ENCODE peak calls at places on chromosomes 1 and 21, in four cellular contexts. D, N, R and Y are unnamed samples. For H3K9me3, the result is how much of the 10 kb centered on the place peaks cover.

GRCh38 chr1:92739669-92740524 is 45.0 kb downstream of the EVI5 start:
- DNase-seq in D (no peak), N (no peak), R (no peak), Y (no peak)

GRCh38 chr1:14780271-14780670 is 181.8 kb downstream of the KAZN start:
- DNase-seq in D (no peak), N (no peak), R (no peak), Y (no peak)

GRCh38 chr1:209601809-209602657 is 18.5 kb downstream of the CAMK1G start:
- DNase-seq in D (peak), N (peak), R (no peak), Y (no peak)

GRCh38 chr1:91078859-91079258 is 57.0 kb upstream of the ZNF644 start:
- DNase-seq in D (no peak), N (no peak), R (no peak), Y (no peak)

GRCh38 chr1:170836146-170836545 is 99.2 kb upstream of the MROH9 start:
- DNase-seq in D (no peak), N (no peak), R (no peak), Y (no peak)

GRCh38 chr1:25804244-25804963 is 4.4 kb downstream of the SELENON start:
- DNase-seq in D (no peak), N (no peak), R (peak), Y (no peak)

GRCh38 chr1:200968469-200969410 is 54.8 kb downstream of the KIF21B start:
- DNase-seq in D (no peak), N (no peak), R (no peak), Y (no peak)

GRCh38 chr1:234933475-234933874 is 195.2 kb downstream of the TOMM20 start:
- DNase-seq in D (no peak), N (peak), R (peak), Y (peak)

GRCh38 chr1:9069324-9070100 is at the start of gene SLC2A5:
- DNase-seq in D (no peak), N (no peak), R (peak), Y (peak)

GRCh38 chr1:151146072-151146415 is 387 bp downstream of the SEMA6C start:
- DNase-seq in D (no peak), N (no peak), R (no peak), Y (peak)

GRCh38 chr1:158003409-158003805 is 10.0 kb downstream of the KIRREL1 start:
- DNase-seq in D (no peak), N (no peak), R (no peak), Y (no peak)

GRCh38 chr1:163439506-163439905 is 117.8 kb downstream of the NUF2 start:
- DNase-seq in D (no peak), N (no peak), R (no peak), Y (no peak)

GRCh38 chr1:25695066-25695990 is 78.7 kb downstream of the MAN1C1 start:
- DNase-seq in D (peak), N (peak), R (peak), Y (peak)

GRCh38 chr1:7888248-7889010 is 35.6 kb upstream of the UTS2 start:
- DNase-seq in D (no peak), N (no peak), R (no peak), Y (no peak)

GRCh38 chr1:11526071-11526895 is 47.3 kb downstream of the DISP3 start:
- DNase-seq in D (no peak), N (no peak), R (no peak), Y (no peak)

GRCh38 chr1:174358344-174358743 is 89.4 kb upstream of the GPR52 start:
- DNase-seq in D (no peak), N (no peak), R (no peak), Y (peak)

GRCh38 chr1:59512702-59513101 is 215.8 kb downstream of the FGGY start:
- DNase-seq in D (no peak), N (no peak), R (no peak), Y (no peak)

GRCh38 chr1:78297828-78298227 is 192.9 kb upstream of the PTGFR start:
- DNase-seq in D (no peak), N (no peak), R (no peak), Y (no peak)

GRCh38 chr1:66999640-67000400 is 54.1 kb downstream of the SLC35D1 start:
- DNase-seq in D (peak), N (no peak), R (no peak), Y (no peak)

GRCh38 chr21:42992943-42993712 is 18.8 kb downstream of the PKNOX1 start:
- DNase-seq in D (no peak), N (no peak), R (no peak), Y (no peak)

GRCh38 chr21:31943586-31943985 is 70.8 kb downstream of the HUNK start:
- DNase-seq in D (no peak), N (no peak), R (no peak), Y (no peak)

GRCh38 chr1:247642742-247643141 is 36.8 kb downstream of the OR13G1 start:
- DNase-seq in D (no peak), N (no peak), R (no peak), Y (no peak)

GRCh38 chr1:247638781-247639180 is 33.4 kb downstream of the OR2G3 start:
- DNase-seq in D (no peak), N (no peak), R (no peak), Y (peak)

GRCh38 chr1:247638011-247638410 is 32.6 kb downstream of the OR2G3 start:
- DNase-seq in D (no peak), N (no peak), R (peak), Y (no peak)

GRCh38 chr1:247639381-247639981 is 34.1 kb downstream of the OR2G3 start:
- DNase-seq in D (peak), N (peak), R (peak), Y (peak)
- H3K4me3 ChIP-seq in D (no peak), N (peak), R (peak), Y (peak)

GRCh38 chr1:178102218-178102617 is 8.3 kb downstream of the RASAL2 start:
- DNase-seq in D (no peak), N (no peak), R (no peak), Y (no peak)
- H3K9me3 ChIP-seq in D (under half), N (under half), R (under half), Y (under half)

GRCh38 chr1:65528104-65528503 is 107.6 kb downstream of the LEPR start:
- DNase-seq in D (no peak), N (no peak), R (no peak), Y (no peak)
- TF ChIP-seq CTCF in D (peak), N (peak), R (no peak), Y (no peak)

DNA sequence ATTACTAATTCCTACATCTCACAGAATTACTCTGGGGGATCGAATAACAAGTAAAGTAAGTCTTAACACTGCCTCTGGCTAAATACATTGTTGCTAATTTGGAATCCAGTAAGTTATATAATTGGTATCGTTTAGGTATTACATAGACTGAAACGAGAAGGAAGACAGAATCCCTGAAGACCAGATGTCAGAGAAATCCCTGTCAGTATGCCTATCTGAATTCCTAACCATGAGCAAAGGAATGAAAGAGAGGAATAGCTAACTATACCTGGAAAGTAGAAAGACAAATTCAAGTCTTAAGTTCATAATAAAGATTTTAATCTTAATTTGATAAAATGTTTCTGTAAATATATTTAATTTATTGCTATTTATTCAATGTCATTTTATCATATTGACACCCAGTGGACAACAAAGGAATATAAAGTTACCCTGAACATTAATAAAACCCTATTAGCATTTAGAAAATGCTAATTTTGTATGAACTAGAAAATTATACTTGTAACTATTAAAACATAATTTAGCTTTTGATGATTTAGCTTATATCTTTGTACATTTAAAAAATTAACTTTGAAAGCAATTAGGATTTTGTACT is 11.4 kb downstream of the DEPDC1 start:
- DNase-seq in D (no peak), N (no peak), R (no peak), Y (no peak)
- H3K4me3 ChIP-seq in D (no peak), N (no peak), R (no peak), Y (no peak)

GRCh38 chr1:193322218-193322617 is 135.8 kb upstream of the B3GALT2 start:
- DNase-seq in D (no peak), N (no peak), R (no peak), Y (no peak)
- H3K9me3 ChIP-seq in D (under half), N (under half), R (under half), Y (under half)

DNA sequence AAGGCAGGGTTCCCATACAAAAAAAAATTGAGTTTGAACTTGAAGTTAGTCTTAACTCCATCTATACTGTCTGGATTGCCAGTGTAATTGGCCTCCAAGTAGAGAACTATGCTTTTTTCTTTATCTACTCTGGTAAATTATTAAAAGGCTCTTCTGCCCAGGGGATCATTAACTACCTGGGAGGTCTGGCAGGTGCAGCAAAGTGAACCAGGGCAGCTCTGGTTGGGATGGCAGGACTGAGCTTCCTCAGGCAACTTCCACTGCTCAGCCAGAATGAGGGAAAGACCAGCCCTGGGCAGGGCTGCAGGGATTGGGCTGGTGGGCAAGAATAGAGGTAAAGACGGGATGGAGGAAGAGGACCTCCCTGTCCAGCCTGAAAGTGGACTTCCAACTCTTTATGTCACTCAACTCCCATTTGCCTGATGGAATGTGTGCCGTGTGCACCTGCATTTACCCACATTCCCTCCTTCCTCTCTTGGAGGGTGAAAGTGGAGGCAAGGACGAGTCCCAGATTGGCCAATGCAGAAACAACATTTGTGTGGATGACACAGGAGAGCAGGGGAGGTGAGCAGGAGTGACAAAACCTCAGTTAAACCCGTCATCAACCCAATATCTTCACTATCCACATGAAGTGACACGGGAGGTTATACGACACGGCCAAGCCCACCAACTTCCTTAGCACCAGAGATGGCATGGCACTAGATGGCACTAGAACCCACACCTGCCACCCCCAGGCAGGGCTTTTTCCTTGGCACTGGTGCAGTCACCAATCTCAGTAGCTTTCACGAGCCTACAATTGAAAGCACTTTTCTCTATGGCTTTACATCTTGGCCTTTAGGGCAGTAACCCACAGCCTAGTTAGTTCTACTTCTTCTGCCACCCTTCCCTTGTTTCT is 25.2 kb downstream of the CCN1 start:
- DNase-seq in D (no peak), N (no peak), R (no peak), Y (no peak)
- TF ChIP-seq CTCF in D (no peak), N (no peak), R (no peak), Y (no peak)

GRCh38 chr1:205259998-205260397 is 32.3 kb downstream of the TMCC2 start:
- DNase-seq in D (no peak), N (no peak), R (no peak), Y (no peak)

GRCh38 chr1:205258313-205259176 is 30.8 kb downstream of the TMCC2 start:
- DNase-seq in D (no peak), N (no peak), R (no peak), Y (no peak)

GRCh38 chr1:205257735-205258134 is 30.0 kb downstream of the TMCC2 start:
- DNase-seq in D (no peak), N (no peak), R (no peak), Y (no peak)

GRCh38 chr1:205256956-205257615 is 29.3 kb downstream of the TMCC2 start:
- DNase-seq in D (no peak), N (no peak), R (no peak), Y (no peak)

DNA sequence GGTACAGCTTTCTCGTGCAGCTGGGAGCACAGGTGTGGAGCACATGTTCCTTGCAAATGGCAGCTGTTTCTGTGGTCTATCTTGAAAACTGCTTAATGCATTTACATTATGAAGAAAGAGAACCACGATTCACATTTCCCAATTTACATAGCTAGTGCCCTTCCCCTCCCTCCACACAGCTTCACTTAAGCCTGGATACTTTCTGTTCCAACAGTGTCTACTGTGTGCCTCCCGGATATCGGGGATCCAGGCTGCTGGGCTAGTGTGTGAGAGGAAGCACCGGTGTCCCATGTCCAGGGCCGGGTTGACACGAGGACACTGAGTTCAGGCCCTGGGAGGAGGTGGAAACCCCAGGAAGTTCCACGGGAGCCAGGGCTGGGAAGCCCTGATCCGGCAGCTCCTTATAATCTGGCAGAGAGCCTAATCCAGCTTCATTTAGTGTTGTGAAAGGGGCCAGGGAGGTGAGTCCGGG is 31.7 kb downstream of the TMCC2 start:
- DNase-seq in D (no peak), N (no peak), R (no peak), Y (no peak)
- H3K4me3 ChIP-seq in D (no peak), N (no peak), R (no peak), Y (no peak)

GRCh38 chr1:152718238-152718637 is 10.3 kb downstream of the LCE4A start:
- DNase-seq in D (no peak), N (no peak), R (no peak), Y (no peak)
- H3K9me3 ChIP-seq in D (under half), N (under half), R (under half), Y (under half)

GRCh38 chr1:29643838-29644440 is 407.6 kb downstream of the PTPRU start:
- DNase-seq in D (no peak), N (no peak), R (no peak), Y (no peak)
- TF ChIP-seq CTCF in D (no peak), N (no peak), R (no peak), Y (no peak)